ENCODE peak calls at places on chromosome 21, in nine cellular contexts. One of them, this sample, is unnamed.

GRCh38 chr21:41361786-41362604 is at the start of gene MX2:
- DNase-seq in PC-9: peak
- DNase-seq in astrocyte: peak
- DNase-seq in tibial nerve: peak
- DNase-seq in uterus: peak
- DNase-seq in breast epithelium: peak
- DNase-seq in esophagus squamous epithelium: peak
- DNase-seq in OCI-LY7: peak
- DNase-seq in heart right ventricle: peak
- DNase-seq in this sample: peak

GRCh38 chr21:32061755-32062154 is 188.9 kb downstream of the HUNK start:
- DNase-seq in tibial nerve: no peak
- DNase-seq in uterus: no peak
- DNase-seq in breast epithelium: no peak
- DNase-seq in astrocyte: no peak
- DNase-seq in OCI-LY7: no peak
- DNase-seq in PC-9: no peak
- DNase-seq in heart right ventricle: no peak
- DNase-seq in esophagus squamous epithelium: no peak
- DNase-seq in this sample: no peak

GRCh38 chr21:34889537-34890257 is 159.4 kb downstream of the RUNX1 start:
- DNase-seq in tibial nerve: peak
- DNase-seq in esophagus squamous epithelium: no peak
- DNase-seq in heart right ventricle: peak
- DNase-seq in PC-9: peak
- DNase-seq in breast epithelium: peak
- DNase-seq in astrocyte: peak
- DNase-seq in OCI-LY7: peak
- DNase-seq in uterus: peak
- DNase-seq in this sample: peak

GRCh38 chr21:35256468-35256988 is 207.4 kb upstream of the RUNX1 start:
- DNase-seq in tibial nerve: peak
- DNase-seq in uterus: peak
- DNase-seq in breast epithelium: peak
- DNase-seq in esophagus squamous epithelium: no peak
- DNase-seq in heart right ventricle: peak
- DNase-seq in OCI-LY7: no peak
- DNase-seq in astrocyte: peak
- DNase-seq in PC-9: peak
- DNase-seq in this sample: peak

GRCh38 chr21:28893687-28894086 is 99.0 kb downstream of the LTN1 start:
- DNase-seq in uterus: no peak
- DNase-seq in heart right ventricle: no peak
- DNase-seq in breast epithelium: no peak
- DNase-seq in astrocyte: no peak
- DNase-seq in tibial nerve: no peak
- DNase-seq in PC-9: no peak
- DNase-seq in esophagus squamous epithelium: no peak
- DNase-seq in OCI-LY7: no peak
- DNase-seq in this sample: no peak

GRCh38 chr21:34589511-34590282 is 25.2 kb downstream of the RCAN1 start:
- DNase-seq in breast epithelium: no peak
- DNase-seq in OCI-LY7: no peak
- DNase-seq in esophagus squamous epithelium: no peak
- DNase-seq in tibial nerve: no peak
- DNase-seq in uterus: no peak
- DNase-seq in heart right ventricle: no peak
- DNase-seq in PC-9: no peak
- DNase-seq in astrocyte: no peak
- DNase-seq in this sample: no peak

GRCh38 chr21:35963920-35964451 is 96.3 kb downstream of the SETD4 start:
- DNase-seq in OCI-LY7: no peak
- DNase-seq in uterus: no peak
- DNase-seq in breast epithelium: no peak
- DNase-seq in tibial nerve: no peak
- DNase-seq in heart right ventricle: no peak
- DNase-seq in PC-9: no peak
- DNase-seq in esophagus squamous epithelium: no peak
- DNase-seq in astrocyte: no peak
- DNase-seq in this sample: no peak

GRCh38 chr21:41526478-41527087 is 18.6 kb upstream of the TMPRSS2 start:
- DNase-seq in esophagus squamous epithelium: no peak
- DNase-seq in tibial nerve: no peak
- DNase-seq in OCI-LY7: no peak
- DNase-seq in breast epithelium: no peak
- DNase-seq in PC-9: no peak
- DNase-seq in heart right ventricle: no peak
- DNase-seq in uterus: no peak
- DNase-seq in astrocyte: no peak
- DNase-seq in this sample: no peak

GRCh38 chr21:33871171-33871570 is 44.4 kb downstream of the ATP5PO start:
- DNase-seq in tibial nerve: no peak
- DNase-seq in heart right ventricle: no peak
- DNase-seq in uterus: no peak
- DNase-seq in astrocyte: no peak
- DNase-seq in breast epithelium: no peak
- DNase-seq in PC-9: no peak
- DNase-seq in OCI-LY7: no peak
- DNase-seq in esophagus squamous epithelium: no peak
- DNase-seq in this sample: no peak

GRCh38 chr21:31879911-31880310 is 7.1 kb downstream of the HUNK start:
- DNase-seq in tibial nerve: no peak
- DNase-seq in astrocyte: no peak
- DNase-seq in OCI-LY7: no peak
- DNase-seq in esophagus squamous epithelium: no peak
- DNase-seq in heart right ventricle: no peak
- DNase-seq in breast epithelium: no peak
- DNase-seq in PC-9: no peak
- DNase-seq in uterus: no peak
- DNase-seq in this sample: no peak

GRCh38 chr21:46426313-46427046 is 32.2 kb upstream of the DIP2A start:
- DNase-seq in breast epithelium: no peak
- DNase-seq in heart right ventricle: no peak
- DNase-seq in tibial nerve: no peak
- DNase-seq in OCI-LY7: no peak
- DNase-seq in astrocyte: no peak
- DNase-seq in esophagus squamous epithelium: no peak
- DNase-seq in uterus: no peak
- DNase-seq in PC-9: no peak
- DNase-seq in this sample: no peak

GRCh38 chr21:34603002-34603709 is 11.8 kb downstream of the RCAN1 start:
- DNase-seq in breast epithelium: peak
- DNase-seq in uterus: peak
- DNase-seq in tibial nerve: peak
- DNase-seq in esophagus squamous epithelium: no peak
- DNase-seq in astrocyte: peak
- DNase-seq in heart right ventricle: peak
- DNase-seq in OCI-LY7: peak
- DNase-seq in PC-9: peak
- DNase-seq in this sample: peak

GRCh38 chr21:37631319-37632117 is 264.9 kb downstream of the DYRK1A start:
- DNase-seq in PC-9: peak
- DNase-seq in OCI-LY7: no peak
- DNase-seq in uterus: no peak
- DNase-seq in breast epithelium: no peak
- DNase-seq in heart right ventricle: peak
- DNase-seq in esophagus squamous epithelium: no peak
- DNase-seq in tibial nerve: no peak
- DNase-seq in astrocyte: no peak
- DNase-seq in this sample: peak

GRCh38 chr21:29403291-29403690 is 104.6 kb downstream of the BACH1 start:
- DNase-seq in PC-9: no peak
- DNase-seq in breast epithelium: no peak
- DNase-seq in tibial nerve: no peak
- DNase-seq in astrocyte: no peak
- DNase-seq in esophagus squamous epithelium: no peak
- DNase-seq in uterus: no peak
- DNase-seq in OCI-LY7: no peak
- DNase-seq in heart right ventricle: no peak
- DNase-seq in this sample: no peak

DNA sequence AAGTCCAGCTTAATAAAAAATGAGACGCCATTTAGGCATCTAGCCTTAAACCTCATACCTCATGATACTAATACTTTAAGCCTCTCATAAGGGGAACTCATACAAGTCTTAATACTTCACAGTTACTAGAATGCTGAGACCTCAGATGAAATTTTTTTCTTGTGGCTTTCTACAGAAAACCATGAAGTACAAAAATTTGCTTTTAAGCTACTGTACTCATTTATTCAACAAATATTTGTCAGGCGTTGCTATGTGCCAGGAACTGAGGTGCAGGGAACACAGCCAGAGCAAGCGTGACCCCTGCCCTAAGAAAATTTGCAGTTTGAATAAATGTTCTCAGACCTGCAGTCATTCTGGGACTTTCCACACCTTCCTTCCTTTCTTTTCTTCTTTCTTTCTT is 150.6 kb downstream of the MRPL39 start:
- DNase-seq in breast epithelium: no peak
- DNase-seq in esophagus squamous epithelium: no peak
- DNase-seq in OCI-LY7: no peak
- DNase-seq in uterus: no peak
- DNase-seq in astrocyte: peak
- DNase-seq in heart right ventricle: no peak
- DNase-seq in PC-9: no peak
- DNase-seq in tibial nerve: no peak
- DNase-seq in this sample: no peak
- H3K27ac ChIP-seq in breast epithelium: no peak
- H3K27ac ChIP-seq in esophagus squamous epithelium: no peak
- H3K27ac ChIP-seq in OCI-LY7: no peak
- H3K27ac ChIP-seq in uterus: no peak
- H3K27ac ChIP-seq in astrocyte: peak
- H3K27ac ChIP-seq in heart right ventricle: no peak
- H3K27ac ChIP-seq in PC-9: no peak
- H3K27ac ChIP-seq in tibial nerve: no peak
- H3K27ac ChIP-seq in this sample: peak

GRCh38 chr21:26169061-26169610 is 1.4 kb downstream of the APP start:
- DNase-seq in PC-9: peak
- DNase-seq in astrocyte: peak
- DNase-seq in uterus: peak
- DNase-seq in breast epithelium: peak
- DNase-seq in esophagus squamous epithelium: no peak
- DNase-seq in OCI-LY7: no peak
- DNase-seq in tibial nerve: no peak
- DNase-seq in heart right ventricle: peak
- DNase-seq in this sample: peak
- TF ChIP-seq CTCF in PC-9: no peak
- TF ChIP-seq CTCF in astrocyte: peak
- TF ChIP-seq CTCF in uterus: no peak
- TF ChIP-seq CTCF in breast epithelium: peak
- TF ChIP-seq CTCF in esophagus squamous epithelium: peak
- TF ChIP-seq CTCF in OCI-LY7: no peak
- TF ChIP-seq CTCF in tibial nerve: peak
- TF ChIP-seq CTCF in heart right ventricle: peak
- TF ChIP-seq CTCF in this sample: peak

GRCh38 chr21:15820857-15821256 is 91.1 kb downstream of the USP25 start:
- DNase-seq in esophagus squamous epithelium: no peak
- DNase-seq in astrocyte: peak
- DNase-seq in breast epithelium: no peak
- DNase-seq in OCI-LY7: no peak
- DNase-seq in uterus: no peak
- DNase-seq in tibial nerve: no peak
- DNase-seq in PC-9: no peak
- DNase-seq in heart right ventricle: no peak
- DNase-seq in this sample: no peak

GRCh38 chr21:15826147-15826780 is 96.5 kb downstream of the USP25 start:
- DNase-seq in PC-9: no peak
- DNase-seq in OCI-LY7: peak
- DNase-seq in uterus: no peak
- DNase-seq in astrocyte: peak
- DNase-seq in heart right ventricle: peak
- DNase-seq in esophagus squamous epithelium: no peak
- DNase-seq in tibial nerve: no peak
- DNase-seq in breast epithelium: no peak
- DNase-seq in this sample: no peak

GRCh38 chr21:15826908-15827601 is 97.3 kb downstream of the USP25 start:
- DNase-seq in astrocyte: no peak
- DNase-seq in uterus: no peak
- DNase-seq in tibial nerve: no peak
- DNase-seq in esophagus squamous epithelium: no peak
- DNase-seq in PC-9: no peak
- DNase-seq in OCI-LY7: no peak
- DNase-seq in heart right ventricle: peak
- DNase-seq in breast epithelium: no peak
- DNase-seq in this sample: no peak

GRCh38 chr21:15823486-15824150 is 93.8 kb downstream of the USP25 start:
- DNase-seq in uterus: no peak
- DNase-seq in tibial nerve: no peak
- DNase-seq in esophagus squamous epithelium: no peak
- DNase-seq in OCI-LY7: no peak
- DNase-seq in PC-9: no peak
- DNase-seq in astrocyte: no peak
- DNase-seq in heart right ventricle: no peak
- DNase-seq in breast epithelium: no peak
- DNase-seq in this sample: no peak

DNA sequence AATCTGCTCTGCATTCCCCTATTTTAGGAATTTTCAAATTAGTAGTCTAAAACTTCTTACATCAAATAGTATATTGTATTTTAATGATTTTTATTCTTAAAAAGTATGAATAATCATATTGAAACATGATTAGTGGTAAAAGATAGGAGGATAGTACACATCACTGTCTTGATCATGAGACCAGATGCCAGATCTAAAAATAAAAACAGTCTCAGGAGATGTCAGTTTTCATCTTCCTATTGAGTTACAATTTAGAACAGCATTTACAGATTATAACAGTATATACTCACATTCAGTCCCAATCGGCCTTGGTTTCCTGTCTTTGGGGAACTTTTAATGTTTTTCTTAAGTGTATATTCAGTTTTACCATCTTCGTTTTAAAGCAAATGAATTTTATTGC is 95.9 kb downstream of the USP25 start:
- DNase-seq in tibial nerve: no peak
- DNase-seq in astrocyte: no peak
- DNase-seq in uterus: no peak
- DNase-seq in OCI-LY7: no peak
- DNase-seq in PC-9: no peak
- DNase-seq in heart right ventricle: no peak
- DNase-seq in esophagus squamous epithelium: no peak
- DNase-seq in breast epithelium: no peak
- DNase-seq in this sample: no peak
- H3K27ac ChIP-seq in tibial nerve: no peak
- H3K27ac ChIP-seq in astrocyte: no peak
- H3K27ac ChIP-seq in uterus: no peak
- H3K27ac ChIP-seq in OCI-LY7: no peak
- H3K27ac ChIP-seq in PC-9: peak
- H3K27ac ChIP-seq in heart right ventricle: peak
- H3K27ac ChIP-seq in esophagus squamous epithelium: no peak
- H3K27ac ChIP-seq in breast epithelium: no peak
- H3K27ac ChIP-seq in this sample: no peak

DNA sequence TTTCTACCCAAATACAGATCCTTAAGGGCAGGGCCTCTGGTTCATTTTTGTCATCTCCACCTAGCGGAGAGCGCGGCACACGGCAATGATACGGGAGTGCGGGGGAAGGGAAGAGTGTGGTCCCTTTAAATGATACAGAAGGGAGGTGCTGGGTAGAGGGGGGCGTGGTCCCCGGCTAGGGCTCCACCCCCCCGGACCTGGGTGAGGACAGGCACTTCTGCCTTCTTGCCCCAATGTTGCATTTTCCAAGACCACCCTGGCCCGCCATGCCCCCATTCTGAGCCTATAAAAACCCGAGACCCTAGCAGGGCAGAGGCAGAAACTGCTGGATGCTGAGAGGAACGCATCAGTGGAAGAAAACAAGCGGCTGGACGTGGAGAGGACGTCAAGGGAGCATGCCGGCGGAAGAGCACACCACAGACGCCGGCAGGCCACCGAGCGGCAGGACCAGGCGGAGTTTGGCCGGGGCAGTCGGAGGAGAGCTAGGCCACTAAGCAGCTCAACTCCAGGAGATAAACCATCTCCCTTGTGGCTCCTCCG is 30.0 kb downstream of the LRRC3 start:
- DNase-seq in heart right ventricle: no peak
- DNase-seq in uterus: peak
- DNase-seq in esophagus squamous epithelium: no peak
- DNase-seq in astrocyte: no peak
- DNase-seq in PC-9: no peak
- DNase-seq in tibial nerve: no peak
- DNase-seq in OCI-LY7: no peak
- DNase-seq in breast epithelium: no peak
- DNase-seq in this sample: no peak
- TF ChIP-seq CTCF in heart right ventricle: peak
- TF ChIP-seq CTCF in uterus: no peak
- TF ChIP-seq CTCF in esophagus squamous epithelium: no peak
- TF ChIP-seq CTCF in astrocyte: no peak
- TF ChIP-seq CTCF in PC-9: no peak
- TF ChIP-seq CTCF in tibial nerve: no peak
- TF ChIP-seq CTCF in OCI-LY7: no peak
- TF ChIP-seq CTCF in breast epithelium: no peak
- TF ChIP-seq CTCF in this sample: no peak